ENCODE peak calls at places on chromosome 7, in six cellular contexts. C is tibial nerve, T is body of pancreas, F is HCT116, D is mammary epithelial cell, G is neuronal stem cell. U is an unnamed sample.

GRCh38 chr7:104156842-104157277 is 51.0 kb downstream of the ORC5 start:
- DNase-seq in C (no peak), T (no peak), F (peak; percentile 23), D (peak; percentile 6), G (no peak), U (peak; percentile 55)

GRCh38 chr7:35463751-35464150 is 209.9 kb upstream of the TBX20 start:
- DNase-seq in C (no peak), T (no peak), F (no peak), D (no peak), G (no peak), U (no peak)

GRCh38 chr7:68006619-68007018 is 1010.0 kb downstream of the TYW1 start:
- DNase-seq in C (no peak), T (no peak), F (no peak), D (no peak), G (no peak), U (no peak)

GRCh38 chr7:123787227-123788007 is 38.6 kb upstream of the WASL start:
- DNase-seq in C (no peak), T (no peak), F (no peak), D (peak; percentile 16), G (no peak), U (no peak)

GRCh38 chr7:117313582-117313981 is 9.3 kb downstream of the WNT2 start:
- DNase-seq in C (no peak), T (no peak), F (no peak), D (no peak), G (no peak), U (no peak)

GRCh38 chr7:157522954-157523353 is 186.2 kb downstream of the DNAJB6 start:
- DNase-seq in C (no peak), T (no peak), F (no peak), D (no peak), G (no peak), U (peak; percentile 5)

GRCh38 chr7:50584793-50585399 is 19.7 kb upstream of the DDC start:
- DNase-seq in C (no peak), T (peak; percentile 85), F (no peak), D (peak; percentile 98), G (no peak), U (no peak)

GRCh38 chr7:114574384-114574783 is 159.8 kb downstream of the FOXP2 start:
- DNase-seq in C (no peak), T (peak; percentile 66), F (no peak), D (peak; percentile 1), G (no peak), U (no peak)

GRCh38 chr7:140655511-140656408 is 15.1 kb upstream of the DENND2A start:
- DNase-seq in C (no peak), T (no peak), F (no peak), D (no peak), G (no peak), U (no peak)

GRCh38 chr7:81155654-81156373 is 237.0 kb upstream of the SEMA3C start:
- DNase-seq in C (no peak), T (no peak), F (peak; percentile 50), D (peak; percentile 72), G (no peak), U (peak; percentile 98)

GRCh38 chr7:20269726-20270125 is 52.5 kb upstream of the MACC1 start:
- DNase-seq in C (no peak), T (no peak), F (no peak), D (peak; percentile 34), G (no peak), U (no peak)

GRCh38 chr7:128003787-128004186 is 27.4 kb downstream of the LRRC4 start:
- DNase-seq in C (no peak), T (no peak), F (no peak), D (no peak), G (no peak), U (no peak)

GRCh38 chr7:84194484-84195260 is at the start of gene SEMA3A:
- DNase-seq in C (peak; percentile 16), T (peak; percentile 15), F (peak; percentile 48), D (peak; percentile 93), G (peak; percentile 80), U (peak; percentile 83)

GRCh38 chr7:30745251-30745650 is 6.7 kb upstream of the INMT start:
- DNase-seq in C (no peak), T (no peak), F (no peak), D (no peak), G (no peak), U (no peak)

GRCh38 chr7:4123823-4124222 is 558.3 kb upstream of the FOXK1 start:
- DNase-seq in C (no peak), T (no peak), F (no peak), D (peak; percentile 73), G (no peak), U (no peak)

GRCh38 chr7:48035967-48036478 is 680 bp downstream of the C7orf57 start:
- DNase-seq in C (no peak), T (peak; percentile 26), F (no peak), D (peak; percentile 17), G (peak; percentile 21), U (no peak)

GRCh38 chr7:2012981-2013380 is 219.8 kb downstream of the MAD1L1 start:
- DNase-seq in C (no peak), T (no peak), F (no peak), D (no peak), G (no peak), U (no peak)

GRCh38 chr7:47513741-47514241 is 68.1 kb downstream of the TNS3 start:
- DNase-seq in C (no peak), T (peak; percentile 36), F (no peak), D (no peak), G (no peak), U (peak; percentile 66)

GRCh38 chr7:21911341-21911875 is 34.3 kb downstream of the CDCA7L start:
- DNase-seq in C (no peak), T (no peak), F (no peak), D (no peak), G (no peak), U (peak; percentile 95)

GRCh38 chr7:36280840-36281812 is 108.5 kb upstream of the ANLN start:
- DNase-seq in C (peak; percentile 65), T (peak; percentile 72), F (peak; percentile 34), D (peak; percentile 51), G (no peak), U (peak; percentile 80)

GRCh38 chr7:12647364-12648219 is 39.8 kb upstream of the ARL4A start:
- DNase-seq in C (no peak), T (peak; percentile 24), F (peak; percentile 80), D (peak; percentile 56), G (no peak), U (peak; percentile 43)

GRCh38 chr7:92496876-92497275 is 19.1 kb upstream of the ERVW-1 start:
- DNase-seq in C (no peak), T (no peak), F (no peak), D (peak; percentile 2), G (no peak), U (no peak)

GRCh38 chr7:5596046-5596895 is 172.6 kb upstream of the TNRC18 start:
- DNase-seq in C (peak; percentile 73), T (peak; percentile 62), F (peak; percentile 71), D (peak; percentile 90), G (no peak), U (peak; percentile 78)
- H3K4me3 ChIP-seq in C (peak overlapping the region; percentile 63), T (no peak overlapping the region), F (peak overlapping the region; percentile 65), D (peak overlapping the region; percentile 88), G (no peak overlapping the region), U (peak overlapping the region; percentile 75)

DNA sequence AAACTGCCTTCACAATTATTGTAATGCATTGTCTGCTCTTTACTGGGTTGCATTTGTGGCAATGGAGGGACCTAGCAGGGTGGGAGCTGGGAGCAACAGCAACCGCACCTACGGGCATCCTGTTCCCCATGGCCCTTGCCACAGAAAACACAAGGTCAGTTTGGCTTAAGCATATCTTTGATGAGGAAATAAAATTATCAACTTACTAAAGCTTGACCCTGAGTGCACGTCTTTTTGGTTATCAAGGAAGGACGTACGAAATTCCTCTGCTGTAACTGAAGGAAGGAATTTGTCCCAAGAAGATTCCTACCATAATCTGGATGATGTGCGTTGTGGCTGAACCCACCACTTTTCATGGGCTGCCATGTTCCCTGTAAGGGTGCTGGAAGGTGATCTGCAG is 19.9 kb upstream of the PTPRN2 start:
- DNase-seq in C (no peak), T (no peak), F (no peak), D (no peak), G (no peak), U (no peak)
- H3K4me1 ChIP-seq in C (no peaks in the 10 kb centered on the region), T (no peaks in the 10 kb centered on the region), F (no peaks in the 10 kb centered on the region), D (no peaks in the 10 kb centered on the region), G (no peaks in the 10 kb centered on the region), U (no peaks in the 10 kb centered on the region)

GRCh38 chr7:101173752-101174244 is 6.3 kb downstream of the NAT16 start:
- DNase-seq in C (no peak), T (peak; percentile 17), F (peak; percentile 80), D (no peak), G (no peak), U (peak; percentile 73)
- H3K4me3 ChIP-seq in C (peak overlapping the region; percentile 34), T (no peak overlapping the region), F (peak overlapping the region; percentile 49), D (no peak overlapping the region), G (no peak overlapping the region), U (no peak overlapping the region)

GRCh38 chr7:155753446-155753965 is 58.8 kb downstream of the SHH start:
- DNase-seq in C (no peak), T (no peak), F (no peak), D (peak; percentile 65), G (no peak), U (no peak)
- H3K4me1 ChIP-seq in C (peaks cover 72% of the 10 kb centered on the region), T (peaks cover 45% of the 10 kb centered on the region), F (no peaks in the 10 kb centered on the region), D (peaks cover 10% of the 10 kb centered on the region), G (no peaks in the 10 kb centered on the region), U (peaks cover 4% of the 10 kb centered on the region)

GRCh38 chr7:155809947-155810606 is 2.2 kb downstream of the SHH start:
- DNase-seq in C (no peak), T (no peak), F (no peak), D (no peak), G (no peak), U (no peak)
- H3K4me3 ChIP-seq in C (peak overlapping the region; percentile 46), T (no peak overlapping the region), F (no peak overlapping the region), D (no peak overlapping the region), G (peak overlapping the region; percentile 41), U (no peak overlapping the region)

DNA sequence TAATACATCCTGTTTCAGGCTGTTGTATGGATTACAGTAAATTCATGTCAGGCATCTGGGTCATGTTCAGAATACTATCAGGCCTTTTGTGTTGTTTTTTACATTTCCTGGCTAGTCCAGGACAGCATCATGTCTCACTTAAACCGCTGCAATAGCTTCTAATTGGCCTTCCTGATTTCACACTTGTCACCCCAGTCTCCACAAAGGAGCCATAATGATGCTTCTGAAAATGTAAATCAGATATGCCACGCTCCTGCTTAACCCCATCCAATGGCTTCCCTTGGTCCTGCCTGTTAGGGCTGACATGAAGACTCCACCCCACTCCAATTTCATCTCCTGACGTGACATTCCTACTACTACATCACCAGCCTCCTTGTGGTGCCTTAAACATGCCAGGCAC is 220.0 kb downstream of the CACNA2D1 start:
- DNase-seq in C (no peak), T (no peak), F (no peak), D (no peak), G (no peak), U (no peak)
- H3K4me1 ChIP-seq in C (no peaks in the 10 kb centered on the region), T (no peaks in the 10 kb centered on the region), F (no peaks in the 10 kb centered on the region), D (no peaks in the 10 kb centered on the region), G (no peaks in the 10 kb centered on the region), U (no peaks in the 10 kb centered on the region)

GRCh38 chr7:28957064-28957821 is 887 bp downstream of the TRIL start:
- DNase-seq in C (no peak), T (peak; percentile 12), F (no peak), D (no peak), G (peak; percentile 40), U (no peak)
- H3K4me3 ChIP-seq in C (peak overlapping the region; percentile 56), T (no peak overlapping the region), F (no peak overlapping the region), D (no peak overlapping the region), G (peak overlapping the region; percentile 85), U (no peak overlapping the region)

U was measured in HAP-1.